ENCODE peak calls at places on chromosomes 12 and 14, in five cellular contexts. One of them, this sample, is unnamed.

GRCh38 chr12:58532855-58533608 is 387.3 kb downstream of the LRIG3 start:
- DNase-seq in K562: no peak
- DNase-seq in HepG2: no peak
- DNase-seq in GM12878: no peak
- DNase-seq in A549: no peak
- DNase-seq in this sample: no peak

GRCh38 chr14:104224516-104225281 is 86.3 kb downstream of the KIF26A start:
- DNase-seq in A549: peak
- DNase-seq in K562: peak
- DNase-seq in GM12878: no peak
- DNase-seq in HepG2: no peak
- DNase-seq in this sample: peak

GRCh38 chr14:39276579-39277114 is 42.9 kb downstream of the MIA2 start:
- DNase-seq in GM12878: no peak
- DNase-seq in HepG2: no peak
- DNase-seq in A549: no peak
- DNase-seq in K562: no peak
- DNase-seq in this sample: no peak

GRCh38 chr12:109900752-109901580 is 892 bp downstream of the TCHP start:
- DNase-seq in K562: peak
- DNase-seq in HepG2: no peak
- DNase-seq in GM12878: no peak
- DNase-seq in A549: peak
- DNase-seq in this sample: peak

GRCh38 chr14:39469094-39469710 is 37.0 kb upstream of the FBXO33 start:
- DNase-seq in HepG2: peak
- DNase-seq in A549: no peak
- DNase-seq in GM12878: no peak
- DNase-seq in K562: no peak
- DNase-seq in this sample: peak

GRCh38 chr12:6766651-6767300 is 613 bp downstream of the PTMS start:
- DNase-seq in HepG2: peak
- DNase-seq in K562: peak
- DNase-seq in GM12878: no peak
- DNase-seq in A549: peak
- DNase-seq in this sample: peak

GRCh38 chr12:16246264-16246663 is 31.2 kb downstream of the SLC15A5 start:
- DNase-seq in GM12878: no peak
- DNase-seq in K562: no peak
- DNase-seq in A549: no peak
- DNase-seq in HepG2: no peak
- DNase-seq in this sample: no peak

GRCh38 chr12:31362759-31363415 is 36.9 kb upstream of the SINHCAF start:
- DNase-seq in HepG2: peak
- DNase-seq in GM12878: peak
- DNase-seq in K562: peak
- DNase-seq in A549: no peak
- DNase-seq in this sample: peak

GRCh38 chr14:93090826-93091583 is 24.7 kb downstream of the ITPK1 start:
- DNase-seq in A549: no peak
- DNase-seq in HepG2: no peak
- DNase-seq in GM12878: no peak
- DNase-seq in K562: no peak
- DNase-seq in this sample: no peak

GRCh38 chr12:48744251-48745008 is 27.9 kb upstream of the CCNT1 start:
- DNase-seq in K562: no peak
- DNase-seq in HepG2: no peak
- DNase-seq in GM12878: no peak
- DNase-seq in A549: no peak
- DNase-seq in this sample: no peak

GRCh38 chr12:54981796-54982195 is 2.8 kb downstream of the TESPA1 start:
- DNase-seq in A549: no peak
- DNase-seq in K562: no peak
- DNase-seq in HepG2: no peak
- DNase-seq in GM12878: no peak
- DNase-seq in this sample: no peak

GRCh38 chr14:77641534-77642341 is 25.3 kb upstream of the SPTLC2 start:
- DNase-seq in A549: no peak
- DNase-seq in K562: no peak
- DNase-seq in GM12878: peak
- DNase-seq in HepG2: no peak
- DNase-seq in this sample: peak

GRCh38 chr12:64186789-64187188 is 35.3 kb downstream of the KICS2 start:
- DNase-seq in A549: peak
- DNase-seq in HepG2: no peak
- DNase-seq in GM12878: no peak
- DNase-seq in K562: no peak
- DNase-seq in this sample: no peak

GRCh38 chr12:124545508-124546418 is 21.6 kb downstream of the NCOR2 start:
- DNase-seq in HepG2: no peak
- DNase-seq in A549: no peak
- DNase-seq in GM12878: peak
- DNase-seq in K562: no peak
- DNase-seq in this sample: no peak

GRCh38 chr12:18472304-18472703 is 211.0 kb downstream of the PIK3C2G start:
- DNase-seq in K562: no peak
- DNase-seq in HepG2: no peak
- DNase-seq in GM12878: no peak
- DNase-seq in A549: no peak
- DNase-seq in this sample: no peak

GRCh38 chr12:89040146-89040964 is 311.9 kb downstream of the DUSP6 start:
- DNase-seq in K562: no peak
- DNase-seq in HepG2: no peak
- DNase-seq in A549: no peak
- DNase-seq in GM12878: no peak
- DNase-seq in this sample: peak

GRCh38 chr14:71333705-71334104 is 426.4 kb downstream of the PCNX1 start:
- DNase-seq in HepG2: no peak
- DNase-seq in A549: no peak
- DNase-seq in GM12878: no peak
- DNase-seq in K562: no peak
- DNase-seq in this sample: no peak

GRCh38 chr12:20206410-20206809 is 161.9 kb upstream of the PDE3A start:
- DNase-seq in K562: no peak
- DNase-seq in GM12878: no peak
- DNase-seq in A549: no peak
- DNase-seq in HepG2: no peak
- DNase-seq in this sample: no peak

GRCh38 chr12:51977320-51977753 is 25.8 kb downstream of the ACVR1B start:
- DNase-seq in HepG2: peak
- DNase-seq in K562: no peak
- DNase-seq in A549: no peak
- DNase-seq in GM12878: no peak
- DNase-seq in this sample: no peak

GRCh38 chr12:7937867-7938506 is 2.0 kb upstream of the SLC2A3 start:
- DNase-seq in K562: peak
- DNase-seq in A549: peak
- DNase-seq in HepG2: no peak
- DNase-seq in GM12878: no peak
- DNase-seq in this sample: peak

GRCh38 chr12:22312336-22312735 is 22.2 kb downstream of the ST8SIA1 start:
- DNase-seq in HepG2: peak
- DNase-seq in K562: no peak
- DNase-seq in A549: no peak
- DNase-seq in GM12878: no peak
- DNase-seq in this sample: no peak

GRCh38 chr14:100747021-100747586 is 20.4 kb downstream of the DLK1 start:
- DNase-seq in GM12878: no peak
- DNase-seq in A549: peak
- DNase-seq in HepG2: peak
- DNase-seq in K562: no peak
- DNase-seq in this sample: no peak

GRCh38 chr12:118980407-118981014 is 830 bp upstream of the SRRM4 start:
- DNase-seq in HepG2: no peak
- DNase-seq in GM12878: no peak
- DNase-seq in A549: no peak
- DNase-seq in K562: no peak
- DNase-seq in this sample: peak

GRCh38 chr12:43118881-43119280 is 433.1 kb downstream of the ADAMTS20 start:
- DNase-seq in K562: no peak
- DNase-seq in GM12878: no peak
- DNase-seq in A549: no peak
- DNase-seq in HepG2: no peak
- DNase-seq in this sample: no peak

GRCh38 chr14:28756896-28757570 is 9.6 kb upstream of the FOXG1 start:
- DNase-seq in GM12878: no peak
- DNase-seq in A549: peak
- DNase-seq in HepG2: peak
- DNase-seq in K562: peak
- DNase-seq in this sample: peak

GRCh38 chr12:18935371-18935965 is 194.1 kb upstream of the PLEKHA5 start:
- DNase-seq in GM12878: no peak
- DNase-seq in HepG2: no peak
- DNase-seq in A549: no peak
- DNase-seq in K562: no peak
- DNase-seq in this sample: no peak

GRCh38 chr12:89995870-89996269 is 287.2 kb upstream of the ATP2B1 start:
- DNase-seq in HepG2: no peak
- DNase-seq in K562: no peak
- DNase-seq in A549: no peak
- DNase-seq in GM12878: no peak
- DNase-seq in this sample: no peak

GRCh38 chr14:68148276-68148675 is 328.7 kb downstream of the RAD51B start:
- DNase-seq in K562: no peak
- DNase-seq in HepG2: no peak
- DNase-seq in GM12878: no peak
- DNase-seq in A549: no peak
- DNase-seq in this sample: no peak
- TF ChIP-seq JUNB in K562: no peak
- TF ChIP-seq JUNB in HepG2: no peak
- TF ChIP-seq JUNB in GM12878: peak
- TF ChIP-seq JUNB in A549: no peak
- TF ChIP-seq JUNB in this sample: no peak

GRCh38 chr12:87952850-87953249 is 76.4 kb downstream of the C12orf50 start:
- DNase-seq in A549: no peak
- DNase-seq in GM12878: no peak
- DNase-seq in K562: no peak
- DNase-seq in HepG2: no peak
- DNase-seq in this sample: peak

GRCh38 chr12:87952223-87952622 is 77.0 kb downstream of the C12orf50 start:
- DNase-seq in GM12878: no peak
- DNase-seq in HepG2: no peak
- DNase-seq in A549: no peak
- DNase-seq in K562: no peak
- DNase-seq in this sample: no peak

DNA sequence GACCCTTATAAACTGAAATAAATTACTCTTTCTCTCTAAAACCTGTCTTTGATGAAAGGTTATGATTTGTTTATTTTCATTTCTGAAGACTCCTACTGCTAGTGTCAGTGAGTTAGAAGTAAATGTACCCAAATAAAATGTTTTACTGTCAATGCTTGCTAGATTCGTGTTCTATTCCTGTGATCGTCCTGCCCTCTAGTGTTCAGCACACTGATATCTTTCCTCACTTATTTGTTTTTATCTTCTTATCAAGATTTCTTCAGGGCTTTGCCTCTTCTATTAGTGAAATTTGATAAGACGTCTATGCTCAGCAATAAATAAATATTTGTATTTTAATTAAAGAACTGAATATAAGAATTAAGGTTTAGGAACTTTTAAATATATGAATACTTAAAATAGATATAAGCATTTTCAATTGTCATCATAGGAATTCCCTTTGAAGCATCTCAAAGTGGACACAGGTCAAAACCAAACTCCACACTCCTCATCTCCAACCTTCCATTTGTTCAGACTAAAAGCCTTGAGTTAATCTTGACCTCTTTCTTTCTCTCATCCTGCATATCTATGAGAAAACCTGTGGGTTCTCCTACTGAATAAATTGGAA is 75.8 kb downstream of the C12orf50 start:
- DNase-seq in K562: no peak
- DNase-seq in A549: peak
- DNase-seq in HepG2: peak
- DNase-seq in GM12878: no peak
- DNase-seq in this sample: peak
- TF ChIP-seq JUNB in K562: no peak
- TF ChIP-seq JUNB in A549: no peak
- TF ChIP-seq JUNB in HepG2: no peak
- TF ChIP-seq JUNB in GM12878: no peak
- TF ChIP-seq JUNB in this sample: no peak

GRCh38 chr14:80844872-80845271 is 96.7 kb downstream of the CEP128 start:
- DNase-seq in HepG2: no peak
- DNase-seq in K562: no peak
- DNase-seq in GM12878: no peak
- DNase-seq in A549: no peak
- DNase-seq in this sample: no peak

GRCh38 chr14:80850197-80850814 is 91.2 kb downstream of the CEP128 start:
- DNase-seq in K562: peak
- DNase-seq in HepG2: peak
- DNase-seq in GM12878: no peak
- DNase-seq in A549: peak
- DNase-seq in this sample: peak

GRCh38 chr14:80847093-80847492 is 94.4 kb downstream of the CEP128 start:
- DNase-seq in HepG2: no peak
- DNase-seq in K562: no peak
- DNase-seq in GM12878: no peak
- DNase-seq in A549: no peak
- DNase-seq in this sample: no peak

DNA sequence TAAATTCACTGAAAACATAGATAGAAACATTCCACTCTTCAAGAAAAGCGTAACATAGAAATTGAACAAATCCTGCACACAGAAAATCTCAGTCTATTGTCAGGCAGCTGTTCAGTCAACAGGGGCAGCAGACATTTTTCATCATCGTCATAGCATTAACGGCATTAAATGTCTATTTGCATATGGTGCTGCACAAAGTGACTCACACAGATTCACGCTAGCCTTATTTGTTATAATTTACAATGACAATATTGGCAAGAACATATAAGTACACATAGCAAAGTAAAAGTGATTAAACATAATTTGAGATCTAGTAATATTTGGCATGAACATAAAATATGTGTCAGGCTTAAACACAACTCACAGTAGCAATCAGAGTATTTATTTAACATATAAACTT is 95.7 kb downstream of the CEP128 start:
- DNase-seq in K562: no peak
- DNase-seq in A549: no peak
- DNase-seq in GM12878: no peak
- DNase-seq in HepG2: no peak
- DNase-seq in this sample: no peak
- TF ChIP-seq JUNB in K562: no peak
- TF ChIP-seq JUNB in A549: no peak
- TF ChIP-seq JUNB in GM12878: no peak
- TF ChIP-seq JUNB in HepG2: no peak
- TF ChIP-seq JUNB in this sample: no peak

DNA sequence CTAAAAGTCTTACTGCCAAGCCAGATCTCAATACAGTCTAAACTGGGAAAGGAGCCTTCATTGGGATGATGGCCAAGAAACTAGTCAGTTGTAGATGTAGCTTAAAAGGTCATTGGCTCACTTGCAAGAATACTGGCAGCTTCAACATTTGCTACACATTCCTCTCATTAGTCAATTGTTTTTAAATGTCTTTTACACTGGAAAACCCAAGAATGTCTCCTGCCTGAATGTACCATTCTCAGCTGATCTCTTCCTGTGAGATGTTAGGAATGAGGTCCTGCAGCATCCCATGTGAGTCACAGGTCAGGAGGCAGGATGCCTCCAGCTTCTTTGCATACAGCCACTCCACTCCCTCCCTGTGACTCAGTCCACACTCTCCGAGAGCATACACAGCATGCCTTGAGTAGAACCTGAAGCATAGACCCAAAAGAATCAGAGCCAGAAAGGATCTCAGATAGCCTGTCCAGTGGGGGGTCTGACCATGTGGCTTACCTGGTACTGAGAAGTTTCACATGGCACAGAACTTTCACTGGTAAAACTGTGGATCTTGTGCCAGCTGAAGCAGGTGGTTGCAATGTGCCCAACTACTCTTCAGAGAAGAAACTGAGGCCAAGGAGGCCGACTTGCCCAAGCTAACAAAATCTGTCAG is 56.0 kb upstream of the HECTD1 start:
- DNase-seq in A549: peak
- DNase-seq in GM12878: no peak
- DNase-seq in K562: no peak
- DNase-seq in HepG2: peak
- DNase-seq in this sample: no peak
- TF ChIP-seq JUNB in A549: peak
- TF ChIP-seq JUNB in GM12878: no peak
- TF ChIP-seq JUNB in K562: no peak
- TF ChIP-seq JUNB in HepG2: no peak
- TF ChIP-seq JUNB in this sample: no peak

This sample was measured in GM23338.